ENCODE peak calls at places on chromosome 2, in ten cellular contexts. P is tibial nerve, B is astrocyte of the spinal cord, I is fibroblast of pulmonary artery, C is testis, X is brain microvascular endothelial cell, U is kidney, J is left lung, W is NB4, N is A549. O is an unnamed sample.

GRCh38 chr2:154195644-154196221 is 324.0 kb downstream of the GALNT13 start:
- DNase-seq in P (no peak), B (peak; percentile 13), I (no peak), C (no peak), X (no peak), U (no peak), J (no peak), W (no peak), N (peak; percentile 3), O (peak; percentile 32)

GRCh38 chr2:241061275-241061674 is 40.8 kb downstream of the MTERF4 start:
- DNase-seq in P (peak; percentile 36), B (peak; percentile 29), I (peak; percentile 86), C (peak; percentile 19), X (no peak), U (no peak), J (peak; percentile 44), W (peak; percentile 33), N (no peak), O (peak; percentile 88)

GRCh38 chr2:23698116-23698732 is 228.7 kb downstream of the ATAD2B start:
- DNase-seq in P (no peak), B (no peak), I (no peak), C (no peak), X (no peak), U (no peak), J (no peak), W (no peak), N (no peak), O (no peak)

GRCh38 chr2:214322662-214323061 is 88.2 kb upstream of the VWC2L start:
- DNase-seq in P (no peak), B (no peak), I (no peak), C (no peak), X (peak; percentile 1), U (no peak), J (no peak), W (no peak), N (no peak), O (peak; percentile 7)

GRCh38 chr2:120436885-120437603 is 91.1 kb downstream of the INHBB start:
- DNase-seq in P (no peak), B (peak; percentile 12), I (peak; percentile 25), C (peak; percentile 77), X (peak; percentile 17), U (no peak), J (no peak), W (peak; percentile 60), N (peak; percentile 72), O (peak; percentile 47)

GRCh38 chr2:226117506-226118065 is 682.0 kb downstream of the IRS1 start:
- DNase-seq in P (no peak), B (no peak), I (no peak), C (no peak), X (peak; percentile 11), U (no peak), J (no peak), W (no peak), N (no peak), O (no peak)

GRCh38 chr2:134671498-134671897 is 47.3 kb downstream of the TMEM163 start:
- DNase-seq in P (no peak), B (no peak), I (no peak), C (no peak), X (no peak), U (no peak), J (no peak), W (no peak), N (no peak), O (no peak)

GRCh38 chr2:51722311-51722710 is 690.4 kb upstream of the NRXN1 start:
- DNase-seq in P (no peak), B (peak; percentile 70), I (peak; percentile 64), C (no peak), X (peak; percentile 79), U (no peak), J (no peak), W (no peak), N (no peak), O (peak; percentile 59)

DNA sequence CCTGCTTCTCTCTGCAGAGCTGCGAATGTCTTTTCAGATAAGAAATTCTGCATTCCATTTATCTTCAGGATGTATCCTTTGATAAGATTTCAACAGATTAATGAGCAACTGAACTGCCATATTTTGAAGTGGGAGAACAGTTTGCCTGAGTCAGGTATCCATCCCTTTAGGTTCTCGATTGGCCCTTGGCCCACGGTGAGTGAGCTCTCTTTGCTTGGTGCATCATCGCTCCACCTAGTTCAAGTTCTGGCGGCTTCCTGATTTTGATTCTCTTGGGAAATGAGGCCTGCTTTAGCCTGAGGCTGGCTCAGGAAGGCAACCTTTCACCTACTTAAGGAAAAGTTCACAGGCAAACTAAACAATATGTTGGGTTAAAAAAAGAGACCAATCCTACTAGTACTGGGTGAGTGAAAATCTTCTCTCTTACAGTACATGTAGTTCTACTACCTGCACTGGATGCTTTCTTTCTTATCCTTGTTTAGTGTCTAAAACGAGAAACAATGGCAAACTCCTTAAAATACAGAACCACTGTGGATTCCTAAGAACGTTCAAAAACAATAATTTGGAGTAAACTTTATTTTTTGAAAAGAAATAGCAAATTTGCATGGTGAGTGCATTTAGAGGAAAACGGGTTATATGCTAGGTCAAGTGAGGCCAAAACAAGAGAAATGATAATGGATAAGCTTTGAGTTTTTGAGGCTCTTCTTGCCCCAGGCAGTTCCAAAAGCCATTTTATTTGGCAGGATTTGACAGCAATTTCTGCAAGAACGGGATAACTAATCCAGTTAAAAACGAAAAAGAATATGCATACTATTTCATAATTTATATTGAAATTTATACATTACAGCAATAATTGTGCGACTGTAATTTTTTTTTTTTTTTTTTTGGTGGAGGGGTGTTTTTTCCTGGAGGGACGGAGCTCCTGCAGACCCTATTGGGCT is 780 bp upstream of the ACSL3 start:
- DNase-seq in P (peak; percentile 50), B (peak; percentile 54), I (peak; percentile 84), C (peak; percentile 39), X (no peak), U (no peak), J (peak; percentile 57), W (peak; percentile 80), N (peak; percentile 42), O (peak; percentile 99)
- H3K4me3 ChIP-seq in P (peak overlapping the region; percentile 85), B (peak overlapping the region; percentile 44), I (peak overlapping the region; percentile 45), C (peak overlapping the region; percentile 77), X (peak overlapping the region; percentile 44), U (peak overlapping the region; percentile 28), J (peak overlapping the region; percentile 84), W (peak overlapping the region; percentile 59), N (peak overlapping the region; percentile 96), O (peak overlapping the region; percentile 92)

GRCh38 chr2:96918092-96918753 is 48.3 kb upstream of the SEMA4C start:
- DNase-seq in P (no peak), B (no peak), I (no peak), C (no peak), X (no peak), U (no peak), J (no peak), W (no peak), N (no peak), O (no peak)

GRCh38 chr2:96918754-96919550 is 49.1 kb upstream of the SEMA4C start:
- DNase-seq in P (no peak), B (no peak), I (no peak), C (no peak), X (no peak), U (no peak), J (no peak), W (no peak), N (no peak), O (no peak)

GRCh38 chr2:96914332-96914731 is 44.5 kb upstream of the SEMA4C start:
- DNase-seq in P (no peak), B (no peak), I (peak; percentile 50), C (no peak), X (no peak), U (no peak), J (no peak), W (no peak), N (no peak), O (peak; percentile 69)

GRCh38 chr2:96917008-96917575 is 47.2 kb upstream of the SEMA4C start:
- DNase-seq in P (no peak), B (no peak), I (no peak), C (no peak), X (no peak), U (no peak), J (no peak), W (no peak), N (no peak), O (peak; percentile 73)

GRCh38 chr2:96916156-96917007 is 46.5 kb upstream of the SEMA4C start:
- DNase-seq in P (no peak), B (no peak), I (no peak), C (no peak), X (no peak), U (no peak), J (no peak), W (no peak), N (no peak), O (no peak)
- TF ChIP-seq CTCF in P (no peak), B (peak; percentile 19), I (no peak), C (no peak), X (peak; percentile 41), U (peak; percentile 4), J (no peak), W (no peak), N (no peak), O (no peak)

GRCh38 chr2:102064679-102065674 is 73.2 kb downstream of the IL1R2 start:
- DNase-seq in P (no peak), B (no peak), I (peak; percentile 78), C (no peak), X (peak; percentile 51), U (no peak), J (no peak), W (peak; percentile 52), N (peak; percentile 33), O (no peak)

GRCh38 chr2:102062802-102063201 is 71.0 kb downstream of the IL1R2 start:
- DNase-seq in P (no peak), B (no peak), I (no peak), C (no peak), X (no peak), U (no peak), J (no peak), W (no peak), N (no peak), O (no peak)

GRCh38 chr2:102065675-102066252 is 74.0 kb downstream of the IL1R2 start:
- DNase-seq in P (no peak), B (peak; percentile 89), I (peak; percentile 93), C (no peak), X (peak; percentile 82), U (peak; percentile 77), J (peak; percentile 74), W (peak; percentile 97), N (peak; percentile 81), O (peak; percentile 93)

GRCh38 chr2:102063360-102063947 is 71.7 kb downstream of the IL1R2 start:
- DNase-seq in P (peak; percentile 66), B (peak; percentile 45), I (peak; percentile 95), C (peak; percentile 91), X (peak; percentile 37), U (peak; percentile 86), J (peak; percentile 86), W (peak; percentile 91), N (no peak), O (no peak)

DNA sequence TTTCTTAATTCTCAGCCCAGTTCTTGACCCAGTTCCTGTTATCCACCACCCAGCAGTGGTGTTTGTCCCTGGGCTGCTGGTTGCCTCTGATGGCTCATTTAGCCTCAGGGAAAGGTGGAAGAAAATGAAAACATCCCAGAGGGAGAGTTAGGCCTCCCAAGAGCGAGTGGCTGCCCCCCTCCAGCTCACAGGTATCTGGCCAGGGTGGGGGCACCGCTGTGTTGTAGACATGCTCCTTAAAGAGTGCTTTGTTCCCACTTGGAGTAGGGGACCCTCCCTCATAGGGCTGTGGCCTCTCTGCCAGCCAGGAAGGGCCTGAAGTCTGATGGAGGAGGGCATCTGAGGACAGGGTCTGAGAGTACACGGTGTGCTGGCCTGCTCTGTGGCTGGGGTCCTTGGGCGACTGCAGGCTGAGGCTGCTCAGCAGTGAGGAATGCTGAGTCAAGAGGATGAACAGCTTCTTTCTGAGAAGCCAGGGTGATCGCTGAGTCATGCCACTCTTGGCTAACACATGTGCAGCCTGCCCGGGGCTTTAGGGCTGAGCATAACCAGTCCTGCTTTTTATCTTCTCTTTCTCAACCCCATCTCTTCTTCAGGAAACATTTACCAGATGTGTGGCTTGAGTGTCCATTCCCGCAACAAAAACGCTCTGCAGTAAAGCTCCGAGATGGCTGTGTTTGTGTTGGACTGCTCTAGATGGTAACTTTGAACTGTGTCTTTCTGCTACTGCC is 72.4 kb downstream of the IL1R2 start:
- DNase-seq in P (peak; percentile 85), B (peak; percentile 98), I (peak; percentile 100), C (peak; percentile 93), X (peak; percentile 98), U (peak; percentile 94), J (peak; percentile 92), W (peak; percentile 99), N (peak; percentile 88), O (peak; percentile 98)
- H3K4me3 ChIP-seq in P (no peak overlapping the region), B (no peak overlapping the region), I (peak overlapping the region; percentile 26), C (no peak overlapping the region), X (peak overlapping the region; percentile 30), U (peak overlapping the region; percentile 5), J (no peak overlapping the region), W (peak overlapping the region; percentile 7), N (peak overlapping the region; percentile 30), O (no peak overlapping the region)

GRCh38 chr2:7355781-7356180 is 438.6 kb downstream of the RNF144A start:
- DNase-seq in P (no peak), B (no peak), I (no peak), C (no peak), X (no peak), U (no peak), J (no peak), W (no peak), N (no peak), O (no peak)

GRCh38 chr2:7356909-7357584 is 439.8 kb downstream of the RNF144A start:
- DNase-seq in P (no peak), B (no peak), I (no peak), C (no peak), X (no peak), U (peak; percentile 86), J (no peak), W (no peak), N (no peak), O (no peak)

GRCh38 chr2:7358865-7359264 is 441.7 kb downstream of the RNF144A start:
- DNase-seq in P (no peak), B (no peak), I (no peak), C (no peak), X (no peak), U (no peak), J (no peak), W (peak; percentile 6), N (no peak), O (no peak)

GRCh38 chr2:7353571-7353970 is 436.4 kb downstream of the RNF144A start:
- DNase-seq in P (no peak), B (no peak), I (no peak), C (no peak), X (no peak), U (no peak), J (no peak), W (no peak), N (no peak), O (no peak)

DNA sequence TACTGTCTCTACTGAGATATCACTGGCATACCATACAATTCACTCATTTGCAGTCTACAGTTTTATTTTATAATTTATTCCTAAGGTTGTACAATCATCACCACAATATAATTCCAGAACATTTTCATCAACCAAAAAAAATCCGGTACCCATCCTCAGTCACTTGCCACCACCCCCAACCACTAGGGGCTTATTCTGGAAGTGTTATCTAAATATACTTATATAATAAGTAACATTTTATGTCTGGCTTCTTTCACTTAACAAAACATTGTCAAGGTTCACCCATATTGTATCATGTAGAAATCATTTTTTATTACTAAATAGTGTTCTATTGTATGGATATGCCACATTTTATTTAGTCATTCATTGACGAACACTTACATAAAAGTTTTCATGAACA is 440.8 kb downstream of the RNF144A start:
- DNase-seq in P (no peak), B (no peak), I (no peak), C (no peak), X (no peak), U (no peak), J (no peak), W (no peak), N (no peak), O (no peak)
- TF ChIP-seq CTCF in P (no peak), B (no peak), I (no peak), C (no peak), X (no peak), U (no peak), J (no peak), W (no peak), N (no peak), O (no peak)